ENCODE peak calls at places on chromosome 22, in ten cellular contexts. V, Y, K, Z, N, R, F, M, I and O are unnamed samples.

GRCh38 chr22:37119872-37120271 is 10.4 kb upstream of the TMPRSS6 start:
- DNase-seq in M (no peak), V (no peak), R (no peak), Z (no peak), Y (no peak), N (no peak), K (no peak), I (no peak), F (no peak), O (no peak)

GRCh38 chr22:23781533-23781932 is 5.2 kb upstream of the SMARCB1 start:
- DNase-seq in N (no peak), Y (no peak), M (no peak), V (no peak), F (no peak), I (no peak), K (peak), R (no peak), Z (no peak), O (no peak)

GRCh38 chr22:30206964-30207363 is 39.6 kb downstream of the LIF start:
- DNase-seq in I (no peak), R (peak), Y (no peak), F (peak), Z (no peak), K (peak), M (no peak), N (no peak), V (no peak), O (no peak)

GRCh38 chr22:46056169-46057041 is 79.4 kb upstream of the WNT7B start:
- DNase-seq in F (peak), N (no peak), R (peak), V (peak), I (no peak), K (no peak), Z (peak), M (no peak), Y (no peak), O (no peak)

GRCh38 chr22:30892286-30892685 is 76.3 kb downstream of the MORC2 start:
- DNase-seq in K (no peak), N (no peak), F (no peak), V (no peak), M (no peak), I (no peak), Y (no peak), Z (no peak), R (no peak), O (no peak)

GRCh38 chr22:33274214-33274828 is 216.1 kb upstream of the SYN3 start:
- DNase-seq in M (peak), K (peak), Y (no peak), I (peak), R (no peak), N (no peak), F (no peak), Z (no peak), V (no peak), O (no peak)

GRCh38 chr22:46390105-46390651 is 54.7 kb downstream of the TRMU start:
- DNase-seq in R (no peak), M (no peak), Z (no peak), V (no peak), N (no peak), K (no peak), I (no peak), F (no peak), Y (no peak), O (no peak)

GRCh38 chr22:29311468-29312217 is 3.9 kb downstream of the RASL10A start:
- DNase-seq in I (no peak), Y (no peak), R (peak), M (no peak), Z (no peak), K (no peak), V (no peak), N (no peak), F (peak), O (no peak)

GRCh38 chr22:44943701-44944324 is 66.0 kb downstream of the PHF21B start:
- DNase-seq in Y (no peak), I (no peak), V (no peak), Z (no peak), F (no peak), N (no peak), R (no peak), M (no peak), K (no peak), O (no peak)

GRCh38 chr22:27686534-27686933 is 115.0 kb downstream of the MN1 start:
- DNase-seq in Z (peak), N (no peak), R (peak), K (peak), F (no peak), V (no peak), Y (no peak), I (no peak), M (no peak), O (no peak)

GRCh38 chr22:24457894-24458293 is 30.5 kb downstream of the ADORA2A start:
- DNase-seq in Z (no peak), Y (no peak), R (no peak), M (no peak), I (no peak), N (no peak), V (no peak), K (no peak), F (no peak), O (no peak)

GRCh38 chr22:28148816-28149465 is 229.9 kb upstream of the PITPNB start:
- DNase-seq in I (no peak), N (no peak), M (no peak), F (no peak), R (no peak), Z (no peak), V (no peak), K (no peak), Y (no peak), O (no peak)

GRCh38 chr22:44623771-44624510 is 78.1 kb upstream of the PRR5 start:
- DNase-seq in K (peak), N (no peak), I (peak), M (no peak), V (no peak), Z (no peak), Y (no peak), R (no peak), F (no peak), O (no peak)

GRCh38 chr22:23826510-23827350 is 12.1 kb downstream of the DERL3 start:
- DNase-seq in Z (no peak), R (peak), V (no peak), M (no peak), K (no peak), I (no peak), N (no peak), Y (no peak), F (peak), O (no peak)

GRCh38 chr22:30238661-30239420 is 7.7 kb downstream of the LIF start:
- DNase-seq in F (no peak), N (no peak), R (peak), M (no peak), Y (no peak), Z (no peak), I (no peak), K (peak), V (no peak), O (no peak)

GRCh38 chr22:37169947-37170688 is 17.9 kb downstream of the C1QTNF6 start:
- DNase-seq in Z (no peak), V (peak), R (peak), I (no peak), M (no peak), K (no peak), F (no peak), Y (no peak), N (no peak), O (no peak)

GRCh38 chr22:43624144-43624998 is 187.7 kb downstream of the EFCAB6 start:
- DNase-seq in N (no peak), K (no peak), Y (no peak), F (no peak), V (no peak), M (no peak), R (no peak), I (no peak), Z (no peak), O (no peak)

GRCh38 chr22:44399196-44399837 is 86.6 kb upstream of the SHISAL1 start:
- DNase-seq in K (no peak), Z (no peak), I (no peak), F (no peak), R (no peak), Y (no peak), N (no peak), M (no peak), V (peak), O (no peak)